ENCODE peak calls at places on chromosomes 7 and 10, in seven cellular contexts. C is NCI-H2081, V is SK-MEL-5, X is right lobe of liver, S is kidney glomerular epithelial cell, H is T-helper 9 cell, P is dorsolateral prefrontal cortex. Z is an unnamed sample.
A peak's percentile ranks its signal among the peaks of the same experiment; 100 is the strongest.

GRCh38 chr7:30502470-30503251 is 2.0 kb downstream of the GGCT start:
- DNase-seq in C (no peak), V (no peak), X (no peak), S (no peak), H (no peak), P (no peak), Z (no peak)

GRCh38 chr7:2709553-2710165 is 21.7 kb downstream of the AMZ1 start:
- DNase-seq in C (peak; percentile 70), V (peak; percentile 41), X (peak; percentile 73), S (peak; percentile 25), H (peak; percentile 70), P (peak; percentile 83), Z (peak; percentile 62)

GRCh38 chr7:155557778-155558177 is 11.4 kb upstream of the CNPY1 start:
- DNase-seq in C (no peak), V (no peak), X (no peak), S (no peak), H (no peak), P (no peak), Z (no peak)

GRCh38 chr7:151126500-151127137 is 40.3 kb downstream of the AGAP3 start:
- DNase-seq in C (no peak), V (no peak), X (no peak), S (no peak), H (no peak), P (no peak), Z (no peak)

GRCh38 chr7:28778781-28779180 is 179.3 kb downstream of the TRIL start:
- DNase-seq in C (no peak), V (no peak), X (no peak), S (no peak), H (no peak), P (no peak), Z (no peak)

GRCh38 chr10:29642996-29643395 is 8.2 kb upstream of the SVIL start:
- DNase-seq in C (no peak), V (peak; percentile 45), X (no peak), S (peak; percentile 27), H (no peak), P (no peak), Z (no peak)

GRCh38 chr10:44196336-44196735 is 188.6 kb downstream of the CXCL12 start:
- DNase-seq in C (no peak), V (no peak), X (no peak), S (no peak), H (no peak), P (no peak), Z (no peak)

GRCh38 chr7:4134204-4134603 is 547.9 kb upstream of the FOXK1 start:
- DNase-seq in C (no peak), V (no peak), X (no peak), S (no peak), H (no peak), P (no peak), Z (no peak)

GRCh38 chr7:43004076-43004475 is 71.9 kb downstream of the MRPL32 start:
- DNase-seq in C (no peak), V (no peak), X (no peak), S (no peak), H (no peak), P (no peak), Z (no peak)

GRCh38 chr10:70174058-70174741 is 3.9 kb upstream of the SAR1A start:
- DNase-seq in C (no peak), V (no peak), X (no peak), S (no peak), H (peak; percentile 7), P (no peak), Z (no peak)

GRCh38 chr7:44310221-44310848 is 15.1 kb downstream of the CAMK2B start:
- DNase-seq in C (no peak), V (no peak), X (peak; percentile 13), S (no peak), H (no peak), P (no peak), Z (no peak)

GRCh38 chr10:15462253-15462885 is 91.3 kb upstream of the FAM171A1 start:
- DNase-seq in C (no peak), V (no peak), X (no peak), S (no peak), H (no peak), P (no peak), Z (no peak)

GRCh38 chr7:27083646-27084045 is 12.2 kb downstream of the HOXA1 start:
- DNase-seq in C (no peak), V (no peak), X (no peak), S (no peak), H (no peak), P (no peak), Z (no peak)

GRCh38 chr10:103851261-103851660 is 4.1 kb downstream of the SH3PXD2A start:
- DNase-seq in C (no peak), V (no peak), X (no peak), S (no peak), H (no peak), P (no peak), Z (no peak)

GRCh38 chr7:94182066-94182465 is 177.9 kb upstream of the BET1 start:
- DNase-seq in C (no peak), V (peak; percentile 82), X (no peak), S (peak; percentile 13), H (no peak), P (no peak), Z (no peak)

GRCh38 chr10:15335500-15335899 is 35.6 kb downstream of the FAM171A1 start:
- DNase-seq in C (no peak), V (no peak), X (no peak), S (no peak), H (no peak), P (no peak), Z (no peak)

GRCh38 chr7:47905071-47905920 is 43.0 kb downstream of the PKD1L1 start:
- DNase-seq in C (no peak), V (peak; percentile 54), X (no peak), S (no peak), H (no peak), P (no peak), Z (no peak)

GRCh38 chr10:128419466-128420019 is 293.3 kb upstream of the MKI67 start:
- DNase-seq in C (no peak), V (no peak), X (no peak), S (no peak), H (no peak), P (no peak), Z (no peak)

GRCh38 chr7:140435252-140435895 is 31.5 kb downstream of the RAB19 start:
- DNase-seq in C (no peak), V (no peak), X (no peak), S (no peak), H (no peak), P (no peak), Z (no peak)

GRCh38 chr7:105691029-105691691 is 109.9 kb upstream of the EFCAB10 start:
- DNase-seq in C (peak; percentile 21), V (no peak), X (no peak), S (peak; percentile 6), H (peak; percentile 18), P (no peak), Z (no peak)

GRCh38 chr10:58615237-58615935 is 102.7 kb downstream of the BICC1 start:
- DNase-seq in C (no peak), V (no peak), X (no peak), S (no peak), H (no peak), P (no peak), Z (no peak)

GRCh38 chr10:129971381-129972144 is 7.5 kb upstream of the EBF3 start:
- DNase-seq in C (peak; percentile 5), V (peak; percentile 54), X (peak; percentile 63), S (no peak), H (no peak), P (no peak), Z (no peak)

GRCh38 chr7:86720306-86720705 is 76.6 kb downstream of the GRM3 start:
- DNase-seq in C (no peak), V (no peak), X (no peak), S (no peak), H (no peak), P (no peak), Z (no peak)

GRCh38 chr7:23802720-23803397 is 92.8 kb downstream of the STK31 start:
- DNase-seq in C (no peak), V (no peak), X (no peak), S (no peak), H (no peak), P (no peak), Z (no peak)

GRCh38 chr10:124003481-124004371 is 89.7 kb downstream of the CHST15 start:
- DNase-seq in C (no peak), V (no peak), X (no peak), S (no peak), H (no peak), P (no peak), Z (no peak)

GRCh38 chr7:91557789-91558396 is 293.7 kb downstream of the FZD1 start:
- DNase-seq in C (no peak), V (peak; percentile 12), X (no peak), S (peak; percentile 93), H (no peak), P (no peak), Z (no peak)

GRCh38 chr7:150971242-150972048 is 6.7 kb downstream of the KCNH2 start:
- DNase-seq in C (peak; percentile 87), V (no peak), X (no peak), S (no peak), H (no peak), P (no peak), Z (no peak)

GRCh38 chr7:158321056-158321700 is 266.4 kb downstream of the PTPRN2 start:
- DNase-seq in C (no peak), V (no peak), X (no peak), S (no peak), H (no peak), P (no peak), Z (no peak)

GRCh38 chr10:71486465-71487114 is 89.9 kb downstream of the CDH23 start:
- DNase-seq in C (no peak), V (peak; percentile 69), X (peak; percentile 65), S (peak; percentile 32), H (peak; percentile 6), P (peak; percentile 52), Z (peak; percentile 49)

GRCh38 chr7:101936612-101937231 is 119.3 kb downstream of the CUX1 start:
- DNase-seq in C (no peak), V (no peak), X (peak; percentile 54), S (no peak), H (no peak), P (no peak), Z (no peak)

GRCh38 chr7:95157381-95157780 is 167.0 kb downstream of the PON1 start:
- DNase-seq in C (no peak), V (no peak), X (no peak), S (no peak), H (no peak), P (no peak), Z (no peak)

GRCh38 chr10:52668024-52668423 is 104.6 kb downstream of the MBL2 start:
- DNase-seq in C (no peak), V (no peak), X (no peak), S (no peak), H (no peak), P (no peak), Z (no peak)

GRCh38 chr10:112000466-112000865 is 183.1 kb downstream of the GPAM start:
- DNase-seq in C (no peak), V (no peak), X (no peak), S (no peak), H (no peak), P (no peak), Z (no peak)

GRCh38 chr10:104043185-104043830 is 42.4 kb downstream of the COL17A1 start:
- DNase-seq in C (no peak), V (no peak), X (no peak), S (no peak), H (no peak), P (no peak), Z (no peak)

GRCh38 chr10:129774736-129775401 is 189.2 kb downstream of the EBF3 start:
- DNase-seq in C (no peak), V (no peak), X (peak; percentile 9), S (no peak), H (no peak), P (no peak), Z (no peak)

GRCh38 chr10:58440484-58440883 is 55.3 kb downstream of the TFAM start:
- DNase-seq in C (no peak), V (no peak), X (no peak), S (no peak), H (no peak), P (no peak), Z (no peak)